ENCODE peak calls at places on chromosomes 4 and X, in seven cellular contexts. L is HFFc6, C is LNCaP clone FGC, I is epithelial cell of proximal tubule, T is heart left ventricle, G is epithelial cell of esophagus, F is lower leg skin. O is an unnamed sample.

GRCh38 chr4:791866-792630 is 33.9 kb downstream of the CPLX1 start:
- DNase-seq in G (peak), I (no peak), L (no peak), T (no peak), F (no peak), C (peak), O (no peak)

GRCh38 chrX:140918398-140919043 is 83.9 kb upstream of the SPANXB1 start:
- DNase-seq in I (peak), C (peak), L (peak), F (no peak), T (no peak), G (peak), O (peak)

GRCh38 chr4:19693949-19694597 is 557.6 kb upstream of the SLIT2 start:
- DNase-seq in G (no peak), F (no peak), C (no peak), T (peak), L (no peak), I (no peak), O (no peak)

GRCh38 chr4:4719446-4719845 is 140.0 kb upstream of the MSX1 start:
- DNase-seq in L (no peak), G (no peak), T (no peak), C (no peak), I (no peak), F (no peak), O (no peak)

GRCh38 chr4:139599076-139599475 is 43.1 kb upstream of the SETD7 start:
- DNase-seq in G (no peak), C (no peak), F (no peak), T (no peak), I (no peak), L (no peak), O (no peak)

GRCh38 chrX:45889471-45889870 is 655.8 kb downstream of the ZNF674 start:
- DNase-seq in I (no peak), C (no peak), F (no peak), G (peak), T (no peak), L (peak), O (peak)

GRCh38 chr4:75696551-75696950 is 23.3 kb upstream of the G3BP2 start:
- DNase-seq in I (no peak), G (no peak), T (no peak), F (no peak), C (no peak), L (no peak), O (no peak)

GRCh38 chrX:11273544-11273943 is 19.7 kb upstream of the AMELX start:
- DNase-seq in L (peak), G (peak), F (no peak), I (no peak), C (no peak), T (no peak), O (no peak)

GRCh38 chr4:39464886-39465501 is 6.1 kb downstream of the LIAS start:
- DNase-seq in I (no peak), L (peak), T (no peak), F (no peak), C (no peak), G (peak), O (no peak)

GRCh38 chrX:30521440-30522182 is 56.0 kb downstream of the TASL start:
- DNase-seq in G (peak), I (no peak), F (no peak), L (peak), C (no peak), T (no peak), O (no peak)

GRCh38 chr4:20462426-20463175 is 210.9 kb downstream of the SLIT2 start:
- DNase-seq in G (peak), I (peak), T (no peak), L (no peak), F (no peak), C (no peak), O (no peak)

GRCh38 chr4:154911097-154911496 is 130.0 kb downstream of the RBM46 start:
- DNase-seq in C (peak), L (no peak), F (no peak), I (no peak), T (no peak), G (peak), O (no peak)

GRCh38 chr4:82890602-82890912 is 396 bp downstream of the SEC31A start:
- DNase-seq in F (no peak), C (no peak), T (no peak), I (no peak), L (peak), G (no peak), O (no peak)

GRCh38 chr4:80138556-80139538 is 58.5 kb upstream of the PRDM8 start:
- DNase-seq in I (no peak), F (no peak), C (no peak), T (no peak), L (peak), G (peak), O (no peak)

GRCh38 chrX:143340190-143340589 is 177.1 kb downstream of the SPANXN3 start:
- DNase-seq in C (no peak), T (no peak), G (no peak), L (no peak), F (no peak), I (no peak), O (no peak)

GRCh38 chrX:154317391-154318000 is 21.9 kb downstream of the TKTL1 start:
- DNase-seq in L (no peak), F (no peak), C (no peak), I (no peak), T (peak), G (peak), O (no peak)

GRCh38 chrX:2715066-2715600 is 24.0 kb downstream of the CD99 start:
- DNase-seq in F (no peak), I (no peak), C (no peak), G (no peak), L (no peak), T (no peak), O (no peak)
- TF ChIP-seq CTCF in F (no peak), I (no peak), C (no peak), G (no peak), L (no peak), T (no peak), O (no peak)

GRCh38 chrX:77431227-77431626 is 16.0 kb upstream of the FGF16 start:
- DNase-seq in T (peak), F (no peak), G (no peak), L (peak), C (no peak), I (no peak), O (peak)
- TF ChIP-seq CTCF in T (no peak), F (no peak), G (no peak), L (peak), C (no peak), I (no peak), O (peak)

GRCh38 chrX:338836-339400 is 20.3 kb upstream of the GTPBP6 start:
- DNase-seq in F (no peak), L (no peak), C (no peak), G (no peak), T (peak), I (no peak), O (no peak)
- TF ChIP-seq CTCF in F (no peak), L (peak), C (no peak), G (no peak), T (no peak), I (no peak), O (no peak)

GRCh38 chr4:86924805-86925204 is 10.0 kb upstream of the AFF1 start:
- DNase-seq in I (peak), F (no peak), T (no peak), C (no peak), G (peak), L (peak), O (no peak)

GRCh38 chr4:86918539-86919072 is 16.2 kb upstream of the AFF1 start:
- DNase-seq in L (peak), C (no peak), T (no peak), F (peak), I (no peak), G (peak), O (no peak)

GRCh38 chr4:86917212-86918039 is 17.4 kb upstream of the AFF1 start:
- DNase-seq in L (no peak), F (no peak), G (no peak), I (no peak), T (no peak), C (no peak), O (no peak)

GRCh38 chr4:86919824-86920223 is 15.0 kb upstream of the AFF1 start:
- DNase-seq in G (peak), F (no peak), C (no peak), L (peak), I (no peak), T (no peak), O (no peak)

GRCh38 chr4:86921608-86922252 is 13.1 kb upstream of the AFF1 start:
- DNase-seq in T (no peak), F (no peak), I (no peak), L (peak), C (no peak), G (peak), O (no peak)
- TF ChIP-seq CTCF in T (no peak), F (no peak), I (no peak), L (no peak), C (no peak), G (no peak), O (no peak)

GRCh38 chrX:68632491-68632890 is 15.0 kb upstream of the STARD8 start:
- DNase-seq in F (no peak), L (no peak), I (no peak), G (no peak), T (no peak), C (no peak), O (no peak)
- TF ChIP-seq CTCF in F (no peak), L (no peak), I (no peak), G (no peak), T (no peak), C (no peak), O (no peak)

GRCh38 chrX:41409006-41409405 is 38.1 kb upstream of the NYX start:
- DNase-seq in G (no peak), C (no peak), T (no peak), F (no peak), I (no peak), L (no peak), O (no peak)

GRCh38 chrX:41408576-41408975 is 38.6 kb upstream of the NYX start:
- DNase-seq in L (no peak), T (no peak), G (no peak), I (no peak), F (no peak), C (no peak), O (no peak)

GRCh38 chrX:41405551-41405950 is 41.6 kb upstream of the NYX start:
- DNase-seq in I (no peak), L (no peak), F (no peak), T (no peak), G (no peak), C (no peak), O (no peak)

GRCh38 chrX:41406211-41406610 is 40.9 kb upstream of the NYX start:
- DNase-seq in F (no peak), G (peak), T (no peak), C (no peak), I (no peak), L (peak), O (no peak)

GRCh38 chrX:41407816-41408215 is 39.3 kb upstream of the NYX start:
- DNase-seq in I (no peak), G (no peak), L (no peak), C (no peak), F (no peak), T (no peak), O (no peak)
- TF ChIP-seq CTCF in I (no peak), G (no peak), L (no peak), C (no peak), F (no peak), T (no peak), O (no peak)

GRCh38 chrX:50206753-50207152 is 2.2 kb downstream of the CCNB3 start:
- DNase-seq in G (no peak), I (no peak), T (no peak), C (no peak), L (no peak), F (no peak), O (no peak)

DNA sequence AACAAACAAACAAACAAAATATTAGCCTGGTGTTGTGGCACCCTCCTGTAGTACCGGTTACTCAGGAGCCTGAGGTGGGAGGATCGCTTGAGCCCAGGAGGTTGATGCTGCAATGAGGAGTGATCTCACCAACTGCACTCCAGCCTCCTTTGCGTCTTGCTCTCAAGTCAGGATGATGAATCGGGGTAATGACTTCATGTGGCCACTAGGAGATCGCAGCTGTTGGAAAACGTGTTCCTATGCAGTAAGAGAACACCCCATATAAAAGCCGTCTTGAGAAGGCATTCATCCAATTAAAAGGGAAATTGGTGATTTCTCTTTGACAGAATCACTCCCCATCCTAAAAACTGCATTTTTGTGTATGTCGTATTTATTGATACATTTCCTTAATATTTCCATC is 6.9 kb downstream of the CCNB3 start:
- DNase-seq in G (peak), F (peak), L (peak), T (no peak), C (no peak), I (no peak), O (no peak)
- TF ChIP-seq CTCF in G (peak), F (no peak), L (peak), T (peak), C (peak), I (peak), O (peak)

GRCh38 chr4:38036548-38036947 is 76.3 kb downstream of the PTTG2 start:
- DNase-seq in L (no peak), I (no peak), F (no peak), G (no peak), T (no peak), C (no peak), O (no peak)
- TF ChIP-seq CTCF in L (no peak), I (no peak), F (no peak), G (no peak), T (no peak), C (no peak), O (no peak)

GRCh38 chrX:53685711-53686110 is 808 bp downstream of the HUWE1 start:
- DNase-seq in I (no peak), F (no peak), C (no peak), L (no peak), G (peak), T (no peak), O (no peak)

GRCh38 chrX:53682885-53683555 is 3.5 kb downstream of the HUWE1 start:
- DNase-seq in L (peak), T (no peak), G (peak), I (no peak), C (no peak), F (no peak), O (no peak)

GRCh38 chrX:53684415-53685192 is 1.9 kb downstream of the HUWE1 start:
- DNase-seq in L (no peak), T (no peak), G (no peak), F (no peak), I (no peak), C (no peak), O (no peak)

GRCh38 chrX:53681661-53682060 is 4.9 kb downstream of the HUWE1 start:
- DNase-seq in C (no peak), I (no peak), L (no peak), T (no peak), G (peak), F (no peak), O (no peak)

DNA sequence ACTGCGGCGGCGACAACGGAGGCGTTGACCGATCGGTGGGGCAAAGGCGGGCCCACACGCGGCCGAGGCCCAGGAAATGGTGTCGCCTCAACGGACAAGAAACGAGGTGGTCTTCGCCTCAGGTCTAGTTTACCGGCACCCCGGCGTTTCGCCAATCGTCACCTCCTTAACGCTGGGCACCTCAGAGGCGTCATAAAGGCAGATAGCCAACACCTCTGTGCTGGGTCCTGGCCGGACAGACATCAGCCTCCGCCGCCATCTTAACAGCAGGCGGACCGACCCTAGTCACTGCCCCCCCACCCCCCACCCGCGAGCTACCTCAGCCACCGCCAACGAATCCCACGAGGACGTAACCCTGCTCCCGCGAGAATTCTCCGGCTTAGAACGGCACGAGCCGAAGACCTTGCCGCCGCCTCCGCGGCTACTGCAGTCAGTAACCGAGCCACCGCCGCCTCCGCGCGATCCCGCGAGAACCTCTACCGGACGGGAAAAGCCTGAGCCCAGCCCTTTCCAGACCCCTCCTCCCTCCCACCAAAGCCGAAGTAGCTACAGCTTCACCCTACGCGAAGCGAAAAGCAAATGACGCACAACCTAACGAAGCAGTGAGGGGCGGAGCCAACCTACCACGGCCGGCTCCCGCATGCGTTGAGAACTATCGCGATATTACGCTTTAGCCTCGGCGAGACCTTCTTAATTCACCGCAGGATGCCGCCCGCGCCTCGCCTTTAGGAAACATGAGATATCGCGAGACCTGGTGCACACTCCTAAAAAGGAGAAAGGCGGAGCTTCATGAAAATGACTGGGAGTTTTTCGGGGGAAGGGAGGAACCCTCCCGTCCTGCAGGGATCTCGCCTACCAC is 2.7 kb downstream of the HUWE1 start:
- DNase-seq in C (peak), F (peak), I (peak), T (peak), G (peak), L (peak), O (peak)
- TF ChIP-seq CTCF in C (no peak), F (no peak), I (no peak), T (no peak), G (no peak), L (no peak), O (no peak)